ENCODE peak calls at places on chromosome 13, in ten cellular contexts. One of them, this sample, is unnamed.
A peak's percentile ranks its signal among the peaks of the same experiment; 100 is the strongest.

GRCh38 chr13:48562296-48563066 is 29.6 kb upstream of the RCBTB2 start:
- DNase-seq in psoas muscle: no peak
- DNase-seq in nephron progenitor cell: no peak
- DNase-seq in BE2C: no peak
- DNase-seq in thoracic aorta: no peak
- DNase-seq in GM12865: peak; percentile 97
- DNase-seq in AG04449: no peak
- DNase-seq in NB4: peak; percentile 78
- DNase-seq in cardiac fibroblast: no peak
- DNase-seq in ovary: no peak
- DNase-seq in this sample: no peak

GRCh38 chr13:77034883-77035282 is 7.9 kb upstream of the FBXL3 start:
- DNase-seq in NB4: no peak
- DNase-seq in BE2C: no peak
- DNase-seq in GM12865: no peak
- DNase-seq in psoas muscle: no peak
- DNase-seq in cardiac fibroblast: peak; percentile 76
- DNase-seq in nephron progenitor cell: no peak
- DNase-seq in ovary: no peak
- DNase-seq in thoracic aorta: no peak
- DNase-seq in AG04449: no peak
- DNase-seq in this sample: no peak

GRCh38 chr13:42073683-42074082 is 25.2 kb downstream of the DGKH start:
- DNase-seq in ovary: no peak
- DNase-seq in NB4: no peak
- DNase-seq in BE2C: no peak
- DNase-seq in nephron progenitor cell: no peak
- DNase-seq in thoracic aorta: no peak
- DNase-seq in psoas muscle: no peak
- DNase-seq in AG04449: no peak
- DNase-seq in GM12865: no peak
- DNase-seq in cardiac fibroblast: peak; percentile 25
- DNase-seq in this sample: no peak

GRCh38 chr13:70391678-70392077 is 283.4 kb upstream of the KLHL1 start:
- DNase-seq in AG04449: no peak
- DNase-seq in nephron progenitor cell: no peak
- DNase-seq in cardiac fibroblast: no peak
- DNase-seq in psoas muscle: no peak
- DNase-seq in thoracic aorta: no peak
- DNase-seq in NB4: no peak
- DNase-seq in BE2C: no peak
- DNase-seq in ovary: no peak
- DNase-seq in GM12865: no peak
- DNase-seq in this sample: no peak

GRCh38 chr13:97043302-97043701 is 49.0 kb upstream of the OXGR1 start:
- DNase-seq in psoas muscle: no peak
- DNase-seq in ovary: no peak
- DNase-seq in GM12865: no peak
- DNase-seq in nephron progenitor cell: no peak
- DNase-seq in NB4: no peak
- DNase-seq in thoracic aorta: no peak
- DNase-seq in cardiac fibroblast: peak; percentile 76
- DNase-seq in BE2C: no peak
- DNase-seq in AG04449: no peak
- DNase-seq in this sample: peak; percentile 31

GRCh38 chr13:42246541-42246940 is 25.4 kb upstream of the AKAP11 start:
- DNase-seq in NB4: no peak
- DNase-seq in cardiac fibroblast: no peak
- DNase-seq in ovary: no peak
- DNase-seq in thoracic aorta: no peak
- DNase-seq in BE2C: no peak
- DNase-seq in nephron progenitor cell: no peak
- DNase-seq in GM12865: no peak
- DNase-seq in psoas muscle: no peak
- DNase-seq in AG04449: no peak
- DNase-seq in this sample: no peak

GRCh38 chr13:33227927-33228644 is 57.5 kb downstream of the STARD13 start:
- DNase-seq in psoas muscle: no peak
- DNase-seq in cardiac fibroblast: no peak
- DNase-seq in AG04449: no peak
- DNase-seq in ovary: no peak
- DNase-seq in GM12865: no peak
- DNase-seq in BE2C: no peak
- DNase-seq in nephron progenitor cell: no peak
- DNase-seq in NB4: no peak
- DNase-seq in thoracic aorta: no peak
- DNase-seq in this sample: no peak

GRCh38 chr13:79867248-79867647 is 386.3 kb downstream of the NDFIP2 start:
- DNase-seq in NB4: peak; percentile 83
- DNase-seq in GM12865: no peak
- DNase-seq in BE2C: no peak
- DNase-seq in cardiac fibroblast: peak; percentile 5
- DNase-seq in psoas muscle: no peak
- DNase-seq in nephron progenitor cell: no peak
- DNase-seq in thoracic aorta: no peak
- DNase-seq in AG04449: peak; percentile 31
- DNase-seq in ovary: no peak
- DNase-seq in this sample: no peak

GRCh38 chr13:107211073-107211472 is 643.1 kb upstream of the ARGLU1 start:
- DNase-seq in psoas muscle: peak; percentile 65
- DNase-seq in thoracic aorta: peak; percentile 22
- DNase-seq in NB4: peak; percentile 72
- DNase-seq in GM12865: peak; percentile 67
- DNase-seq in AG04449: peak; percentile 26
- DNase-seq in cardiac fibroblast: peak; percentile 83
- DNase-seq in nephron progenitor cell: peak; percentile 80
- DNase-seq in BE2C: peak; percentile 85
- DNase-seq in ovary: peak; percentile 73
- DNase-seq in this sample: peak; percentile 54

GRCh38 chr13:73138276-73138950 is 79.6 kb downstream of the KLF5 start:
- DNase-seq in BE2C: no peak
- DNase-seq in GM12865: no peak
- DNase-seq in nephron progenitor cell: peak; percentile 10
- DNase-seq in NB4: no peak
- DNase-seq in thoracic aorta: no peak
- DNase-seq in psoas muscle: no peak
- DNase-seq in AG04449: no peak
- DNase-seq in ovary: no peak
- DNase-seq in cardiac fibroblast: peak; percentile 36
- DNase-seq in this sample: peak; percentile 44

DNA sequence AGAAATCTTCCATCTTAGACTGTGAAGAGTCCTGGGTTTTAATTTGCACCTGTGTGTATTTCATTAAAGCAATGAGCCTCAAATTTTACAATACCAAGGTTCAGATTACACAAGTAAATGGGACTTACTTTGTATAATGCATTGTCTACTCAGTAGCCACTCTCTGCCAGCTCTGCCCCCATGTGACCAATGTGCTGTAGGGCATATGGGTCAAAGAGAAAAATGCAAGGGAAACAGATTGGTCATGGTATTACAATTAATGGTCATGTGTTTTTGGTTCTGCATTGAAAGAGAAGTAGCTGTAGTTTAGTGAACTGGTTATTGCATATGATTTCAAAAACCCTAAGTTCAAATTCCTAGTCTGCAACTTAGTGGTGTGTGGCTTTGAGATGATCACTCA is 545.5 kb downstream of the SUCLA2 start:
- DNase-seq in cardiac fibroblast: peak; percentile 24
- DNase-seq in nephron progenitor cell: no peak
- DNase-seq in GM12865: peak; percentile 38
- DNase-seq in AG04449: no peak
- DNase-seq in BE2C: peak; percentile 14
- DNase-seq in thoracic aorta: no peak
- DNase-seq in NB4: peak; percentile 6
- DNase-seq in ovary: no peak
- DNase-seq in psoas muscle: no peak
- DNase-seq in this sample: no peak
- TF ChIP-seq CTCF in cardiac fibroblast: peak; percentile 11
- TF ChIP-seq CTCF in nephron progenitor cell: no peak
- TF ChIP-seq CTCF in GM12865: peak; percentile 27
- TF ChIP-seq CTCF in AG04449: no peak
- TF ChIP-seq CTCF in BE2C: peak; percentile 30
- TF ChIP-seq CTCF in thoracic aorta: no peak
- TF ChIP-seq CTCF in NB4: no peak
- TF ChIP-seq CTCF in ovary: no peak
- TF ChIP-seq CTCF in psoas muscle: no peak
- TF ChIP-seq CTCF in this sample: no peak

GRCh38 chr13:103514188-103514587 is 448.0 kb upstream of the SLC10A2 start:
- DNase-seq in psoas muscle: no peak
- DNase-seq in thoracic aorta: no peak
- DNase-seq in BE2C: no peak
- DNase-seq in NB4: no peak
- DNase-seq in cardiac fibroblast: no peak
- DNase-seq in nephron progenitor cell: no peak
- DNase-seq in AG04449: no peak
- DNase-seq in ovary: no peak
- DNase-seq in GM12865: no peak
- DNase-seq in this sample: no peak

GRCh38 chr13:103515410-103515809 is 449.2 kb upstream of the SLC10A2 start:
- DNase-seq in BE2C: peak; percentile 38
- DNase-seq in cardiac fibroblast: no peak
- DNase-seq in ovary: no peak
- DNase-seq in nephron progenitor cell: no peak
- DNase-seq in AG04449: no peak
- DNase-seq in psoas muscle: no peak
- DNase-seq in NB4: no peak
- DNase-seq in thoracic aorta: no peak
- DNase-seq in GM12865: no peak
- DNase-seq in this sample: no peak

DNA sequence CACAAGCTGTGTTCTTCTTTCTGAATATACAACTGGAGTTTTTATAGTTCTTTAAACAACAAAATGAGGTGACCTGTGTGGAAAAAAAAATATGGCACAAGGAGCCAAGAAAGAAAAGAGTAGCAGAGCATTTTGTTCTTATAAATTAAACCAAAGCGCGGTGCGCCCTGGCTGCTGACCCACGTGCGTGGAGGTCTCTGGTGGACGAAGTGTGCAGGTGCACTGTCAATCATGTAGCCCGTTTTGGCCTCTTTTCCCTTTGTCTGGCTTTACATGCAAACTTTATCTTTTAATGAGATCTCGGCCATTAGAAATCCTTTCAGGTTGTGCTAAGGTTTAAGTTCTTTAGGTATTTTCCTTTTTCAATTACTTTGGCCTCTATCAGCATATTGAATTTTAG is 443.8 kb upstream of the SLC10A2 start:
- DNase-seq in AG04449: no peak
- DNase-seq in thoracic aorta: no peak
- DNase-seq in NB4: no peak
- DNase-seq in BE2C: peak; percentile 30
- DNase-seq in GM12865: no peak
- DNase-seq in nephron progenitor cell: no peak
- DNase-seq in cardiac fibroblast: no peak
- DNase-seq in ovary: no peak
- DNase-seq in psoas muscle: peak; percentile 19
- DNase-seq in this sample: no peak
- TF ChIP-seq CTCF in AG04449: no peak
- TF ChIP-seq CTCF in thoracic aorta: peak; percentile 44
- TF ChIP-seq CTCF in NB4: no peak
- TF ChIP-seq CTCF in BE2C: peak; percentile 46
- TF ChIP-seq CTCF in GM12865: no peak
- TF ChIP-seq CTCF in nephron progenitor cell: no peak
- TF ChIP-seq CTCF in cardiac fibroblast: no peak
- TF ChIP-seq CTCF in ovary: no peak
- TF ChIP-seq CTCF in psoas muscle: no peak
- TF ChIP-seq CTCF in this sample: no peak

DNA sequence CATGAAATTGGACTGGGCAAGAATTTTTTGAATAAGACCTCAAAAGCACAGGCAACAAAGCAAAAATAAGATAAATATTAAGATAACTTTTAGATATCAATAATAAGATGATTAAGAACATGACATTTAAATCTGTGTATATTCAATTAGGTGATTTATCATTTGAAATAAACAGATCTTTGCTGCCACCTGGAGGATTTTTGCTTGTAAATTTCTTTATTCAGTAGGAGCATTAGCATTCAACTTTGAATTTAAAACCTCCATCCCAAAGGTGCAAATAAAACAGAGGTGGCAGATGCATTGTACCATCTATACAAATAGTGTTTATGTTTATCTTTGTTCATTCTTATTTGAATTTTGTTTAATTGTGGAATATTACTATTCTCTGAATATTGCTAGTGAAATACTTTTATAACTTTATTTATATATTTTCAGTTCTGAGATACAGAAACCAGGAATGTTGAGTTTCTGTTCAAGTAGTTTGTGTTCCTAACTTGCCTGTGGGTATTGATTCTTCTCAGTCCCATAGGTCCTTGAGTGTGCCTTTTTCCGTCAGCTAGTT is 20.9 kb downstream of the COG6 start:
- DNase-seq in cardiac fibroblast: peak; percentile 82
- DNase-seq in GM12865: peak; percentile 57
- DNase-seq in ovary: no peak
- DNase-seq in psoas muscle: no peak
- DNase-seq in AG04449: no peak
- DNase-seq in BE2C: peak; percentile 33
- DNase-seq in thoracic aorta: no peak
- DNase-seq in NB4: peak; percentile 66
- DNase-seq in nephron progenitor cell: no peak
- DNase-seq in this sample: no peak
- TF ChIP-seq CTCF in cardiac fibroblast: peak; percentile 36
- TF ChIP-seq CTCF in GM12865: peak; percentile 30
- TF ChIP-seq CTCF in ovary: no peak
- TF ChIP-seq CTCF in psoas muscle: peak; percentile 47
- TF ChIP-seq CTCF in AG04449: peak; percentile 20
- TF ChIP-seq CTCF in BE2C: peak; percentile 42
- TF ChIP-seq CTCF in thoracic aorta: peak; percentile 40
- TF ChIP-seq CTCF in NB4: no peak
- TF ChIP-seq CTCF in nephron progenitor cell: peak; percentile 35
- TF ChIP-seq CTCF in this sample: peak; percentile 29

DNA sequence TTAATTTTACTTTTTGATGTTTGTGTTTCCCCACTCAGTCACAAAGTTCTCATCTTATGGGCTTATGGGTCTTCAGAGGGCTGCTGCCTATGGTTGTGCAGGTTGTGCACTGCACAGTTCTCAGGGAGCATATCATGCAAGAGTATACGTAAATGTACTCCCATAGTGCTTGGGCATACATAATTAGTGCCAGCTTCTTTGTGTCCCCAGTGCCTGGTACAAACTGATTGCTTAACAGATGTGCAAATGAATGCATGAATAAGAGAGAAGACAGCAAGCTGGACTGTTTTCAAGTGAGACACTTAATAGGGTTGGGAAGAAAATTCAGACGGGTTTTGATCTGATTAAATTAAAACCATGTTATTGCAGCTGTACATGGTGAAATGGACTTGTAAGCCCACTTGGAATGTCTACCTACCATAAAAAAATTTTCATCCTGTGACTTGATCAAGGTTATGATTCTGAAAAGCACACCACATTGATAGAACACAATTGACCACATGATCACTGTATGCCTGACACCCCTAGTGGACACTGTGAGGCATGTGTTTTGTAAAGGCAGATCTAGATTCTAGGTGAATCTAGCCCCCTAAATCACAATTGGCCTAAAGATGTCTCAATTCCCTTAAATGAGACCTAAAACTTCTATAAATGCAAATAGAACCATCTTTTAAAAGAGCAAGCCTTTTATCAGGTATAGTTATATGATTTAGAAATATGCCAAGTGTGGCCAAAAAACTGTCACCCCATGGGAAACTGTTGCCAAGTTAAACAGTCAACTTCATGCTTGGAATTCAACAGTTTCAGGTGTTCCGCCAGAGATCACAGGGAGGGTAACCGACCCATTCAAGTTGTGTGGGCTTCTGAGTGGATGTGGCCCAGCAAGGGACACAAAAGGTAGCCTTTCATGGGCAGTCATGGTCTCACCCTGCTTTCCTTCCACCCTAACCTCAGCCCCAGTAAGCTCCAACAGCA is 27.9 kb downstream of the FAM124A start:
- DNase-seq in GM12865: peak; percentile 11
- DNase-seq in thoracic aorta: no peak
- DNase-seq in cardiac fibroblast: peak; percentile 10
- DNase-seq in ovary: no peak
- DNase-seq in BE2C: no peak
- DNase-seq in psoas muscle: no peak
- DNase-seq in AG04449: no peak
- DNase-seq in NB4: peak; percentile 35
- DNase-seq in nephron progenitor cell: no peak
- DNase-seq in this sample: no peak
- TF ChIP-seq CTCF in GM12865: peak; percentile 56
- TF ChIP-seq CTCF in thoracic aorta: peak; percentile 11
- TF ChIP-seq CTCF in cardiac fibroblast: peak; percentile 52
- TF ChIP-seq CTCF in ovary: no peak
- TF ChIP-seq CTCF in BE2C: peak; percentile 76
- TF ChIP-seq CTCF in psoas muscle: peak; percentile 14
- TF ChIP-seq CTCF in AG04449: peak; percentile 34
- TF ChIP-seq CTCF in NB4: peak; percentile 63
- TF ChIP-seq CTCF in nephron progenitor cell: peak; percentile 33
- TF ChIP-seq CTCF in this sample: peak; percentile 13

This sample was measured in AG09319.